ENCODE peak calls at places on chromosome 13, in ten cellular contexts. L is ovary, E is NB4, C is transverse colon, P is vagina, I is lower leg skin, W is thyroid gland, Q is adrenal gland, Y is H1, B is heart left ventricle. O is an unnamed sample.

GRCh38 chr13:66071608-66072007 is 1158.5 kb downstream of the PCDH9 start:
- DNase-seq in E (no peak), B (no peak), W (no peak), Y (no peak), Q (no peak), I (no peak), L (no peak), C (no peak), P (no peak), O (no peak)

GRCh38 chr13:48817166-48817802 is 158.4 kb upstream of the FNDC3A start:
- DNase-seq in I (no peak), B (no peak), C (no peak), W (no peak), P (no peak), Q (no peak), L (no peak), E (no peak), Y (no peak), O (no peak)

GRCh38 chr13:41610426-41610825 is 153.1 kb downstream of the RGCC start:
- DNase-seq in Q (no peak), L (no peak), Y (no peak), B (peak), E (no peak), P (no peak), C (no peak), W (peak), I (peak), O (no peak)

GRCh38 chr13:30051531-30052060 is 201.2 kb upstream of the UBL3 start:
- DNase-seq in L (no peak), Q (no peak), B (no peak), Y (no peak), C (no peak), W (no peak), I (no peak), E (peak), P (no peak), O (no peak)

GRCh38 chr13:44523176-44524017 is 52.7 kb downstream of the TSC22D1 start:
- DNase-seq in I (no peak), Y (no peak), L (no peak), W (no peak), B (no peak), P (no peak), E (no peak), C (no peak), Q (no peak), O (peak)

GRCh38 chr13:57045816-57046691 is 94.7 kb upstream of the PRR20A start:
- DNase-seq in E (no peak), P (no peak), Y (no peak), I (no peak), L (no peak), C (no peak), Q (no peak), W (no peak), B (no peak), O (no peak)

GRCh38 chr13:77565635-77566034 is 30.1 kb downstream of the SCEL start:
- DNase-seq in P (no peak), B (no peak), Q (no peak), C (no peak), E (peak), W (no peak), L (no peak), Y (no peak), I (no peak), O (no peak)

GRCh38 chr13:80239571-80240255 is 101.2 kb downstream of the SPRY2 start:
- DNase-seq in E (no peak), W (no peak), L (no peak), Q (no peak), B (no peak), C (no peak), I (no peak), P (no peak), Y (no peak), O (no peak)

GRCh38 chr13:85772379-85772778 is 26.8 kb downstream of the SLITRK6 start:
- DNase-seq in W (no peak), C (no peak), Y (no peak), Q (no peak), B (no peak), P (no peak), L (no peak), E (no peak), I (no peak), O (no peak)

GRCh38 chr13:114286808-114287207 is 5.4 kb downstream of the UPF3A start:
- DNase-seq in E (no peak), C (no peak), Y (no peak), I (no peak), W (peak), P (no peak), Q (no peak), B (no peak), L (no peak), O (no peak)

GRCh38 chr13:32415019-32415418 is 12.9 kb downstream of the N4BP2L1 start:
- DNase-seq in C (peak), L (no peak), E (peak), Y (no peak), B (no peak), W (no peak), P (no peak), Q (no peak), I (no peak), O (no peak)

GRCh38 chr13:48492123-48493075 is 40.5 kb downstream of the RCBTB2 start:
- DNase-seq in L (peak), B (peak), Y (no peak), W (peak), E (peak), C (peak), Q (peak), P (no peak), I (peak), O (no peak)

GRCh38 chr13:108218044-108218974 is at the start of gene ABHD13:
- DNase-seq in B (peak), L (peak), I (peak), E (peak), Y (peak), W (peak), P (no peak), C (peak), Q (peak), O (peak)
- TF ChIP-seq POLR2A in B (peak), L (peak), I (no peak), E (peak), Y (peak), W (peak), P (no peak), C (peak), Q (peak), O (peak)

GRCh38 chr13:22061806-22062391 is 391.0 kb downstream of the FGF9 start:
- DNase-seq in C (no peak), W (no peak), Q (no peak), I (no peak), L (no peak), E (no peak), Y (no peak), B (no peak), P (no peak), O (no peak)
- TF ChIP-seq POLR2A in C (no peak), W (no peak), Q (no peak), I (no peak), L (no peak), E (no peak), Y (no peak), B (no peak), P (no peak), O (no peak)

DNA sequence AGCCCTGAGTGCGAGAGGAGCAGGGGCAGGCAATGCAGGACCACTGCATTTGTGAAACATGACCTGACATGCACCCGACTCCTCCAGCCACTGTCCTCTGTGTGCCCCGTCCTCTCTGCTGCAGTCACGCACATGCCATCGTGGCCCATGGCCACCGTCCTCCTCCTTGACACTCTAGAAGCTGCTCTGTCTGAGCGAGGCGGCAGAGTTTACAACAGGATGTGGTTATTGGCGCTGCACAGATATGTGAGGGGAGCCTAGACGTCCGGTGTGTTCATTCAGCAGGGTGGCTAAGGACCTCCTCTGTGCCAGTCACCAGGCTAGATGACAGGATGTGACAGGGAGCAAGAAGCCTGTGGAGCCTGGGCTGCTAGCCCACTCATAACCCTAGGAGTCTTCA is 277.8 kb downstream of the FOXO1 start:
- DNase-seq in C (peak), P (no peak), Y (no peak), E (peak), W (no peak), Q (no peak), I (no peak), L (no peak), B (no peak), O (no peak)
- TF ChIP-seq POLR2A in C (peak), P (no peak), Y (no peak), E (peak), W (no peak), Q (no peak), I (no peak), L (no peak), B (no peak), O (no peak)

DNA sequence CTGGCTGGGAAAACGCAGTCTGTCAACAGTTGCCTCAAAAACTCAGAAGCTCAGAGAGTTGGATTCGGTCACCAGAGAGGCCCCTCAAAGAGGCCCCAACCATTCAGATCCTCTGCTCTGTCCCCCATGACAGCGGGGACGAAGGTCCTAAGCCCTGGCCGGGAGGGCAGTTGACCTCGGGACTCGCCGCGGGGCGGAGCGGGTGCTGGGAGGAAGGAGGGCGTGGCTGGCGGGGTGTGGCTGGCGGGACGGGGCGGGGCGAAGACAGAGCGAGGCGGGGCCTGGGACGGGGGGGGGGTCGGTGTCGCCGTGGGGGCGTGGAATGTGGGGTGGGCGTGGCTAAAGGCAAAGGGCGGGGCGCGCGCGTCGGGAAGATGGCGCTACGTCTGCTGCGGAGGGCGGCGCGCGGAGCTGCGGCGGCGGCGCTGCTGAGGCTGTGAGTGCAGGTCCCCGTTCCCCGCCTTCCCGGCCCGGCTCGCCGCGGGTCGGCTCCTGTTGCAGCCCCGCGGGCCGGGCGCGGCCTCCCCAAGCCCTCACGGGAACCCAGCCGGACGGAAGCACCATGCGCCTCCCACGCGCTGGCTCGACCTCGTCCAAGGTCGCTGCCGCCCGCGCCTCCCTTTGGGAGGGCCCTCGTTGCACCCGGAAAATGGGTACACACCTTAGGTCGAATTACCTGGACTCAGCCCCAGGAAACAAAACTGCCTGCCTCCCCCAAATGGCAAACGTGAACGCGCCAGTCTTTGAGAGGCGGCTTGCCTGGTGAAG is 105.2 kb downstream of the TM9SF2 start:
- DNase-seq in I (peak), C (peak), L (peak), Y (peak), P (peak), B (peak), Q (peak), E (peak), W (peak), O (peak)
- TF ChIP-seq POLR2A in I (no peak), C (peak), L (peak), Y (peak), P (no peak), B (peak), Q (peak), E (peak), W (peak), O (peak)

GRCh38 chr13:25186187-25186586 is 14.1 kb upstream of the AMER2 start:
- DNase-seq in I (no peak), C (no peak), Y (peak), W (no peak), E (no peak), P (no peak), Q (no peak), B (no peak), L (no peak), O (no peak)

GRCh38 chr13:25192052-25192451 is 20.0 kb upstream of the AMER2 start:
- DNase-seq in Q (no peak), C (no peak), I (no peak), P (no peak), W (no peak), L (no peak), B (no peak), E (no peak), Y (no peak), O (no peak)

GRCh38 chr13:25192489-25192888 is 20.4 kb upstream of the AMER2 start:
- DNase-seq in I (no peak), W (no peak), Y (no peak), Q (no peak), C (no peak), P (no peak), E (no peak), L (no peak), B (no peak), O (no peak)

GRCh38 chr13:25190256-25190655 is 18.2 kb upstream of the AMER2 start:
- DNase-seq in C (no peak), L (no peak), W (no peak), Y (no peak), P (no peak), I (no peak), Q (no peak), B (no peak), E (no peak), O (no peak)

GRCh38 chr13:25187596-25187995 is 15.5 kb upstream of the AMER2 start:
- DNase-seq in Q (no peak), Y (no peak), E (no peak), I (no peak), B (no peak), P (no peak), L (no peak), W (no peak), C (no peak), O (no peak)
- TF ChIP-seq POLR2A in Q (no peak), Y (no peak), E (no peak), I (no peak), B (no peak), P (no peak), L (no peak), W (no peak), C (no peak), O (no peak)

GRCh38 chr13:27171830-27172494 is 351 bp upstream of the USP12 start:
- DNase-seq in C (peak), P (no peak), B (peak), I (peak), Y (peak), Q (peak), E (peak), W (peak), L (peak), O (peak)
- TF ChIP-seq POLR2A in C (peak), P (no peak), B (no peak), I (no peak), Y (peak), Q (peak), E (peak), W (peak), L (no peak), O (no peak)

DNA sequence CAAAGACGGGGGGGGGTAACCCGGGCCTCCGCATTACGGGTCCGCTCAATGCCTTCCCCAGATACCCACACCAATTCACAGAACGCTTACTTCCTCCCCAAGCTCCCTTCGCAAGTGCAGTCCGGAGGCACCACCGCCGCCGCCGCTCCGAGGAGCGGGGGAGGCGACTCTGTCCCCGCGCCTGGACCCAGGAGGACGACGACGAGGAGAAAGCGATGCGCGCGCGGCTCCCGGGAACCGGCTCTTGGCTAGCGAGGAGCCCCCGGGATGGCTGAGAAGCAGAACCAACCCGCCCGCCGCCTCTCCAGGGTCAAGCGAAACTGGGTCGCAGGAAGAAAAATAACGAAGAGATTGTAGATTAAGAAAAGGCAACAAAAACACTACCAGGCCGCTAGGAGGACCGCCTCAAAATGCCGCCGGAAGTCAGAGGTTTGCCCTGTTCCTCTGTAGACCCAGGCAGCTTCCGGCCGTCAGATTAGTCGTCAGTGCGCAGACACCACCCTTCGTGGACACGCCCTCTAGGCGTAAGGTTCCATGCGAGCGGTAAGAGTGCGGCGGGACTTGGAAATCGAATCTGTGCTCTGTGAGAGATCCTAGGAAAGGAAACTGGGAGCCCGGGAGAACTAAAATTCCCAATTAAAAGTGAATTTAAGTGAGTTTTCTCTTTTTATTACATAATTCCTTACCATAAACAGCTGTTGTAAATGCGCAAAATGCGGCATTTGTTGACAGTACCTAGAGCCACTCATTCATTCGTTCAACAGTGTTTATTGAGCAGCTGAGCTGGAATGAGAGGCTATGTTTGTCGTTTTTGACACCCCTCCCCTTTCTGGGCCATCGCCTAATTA is at the start of gene ZC3H13:
- DNase-seq in P (peak), W (peak), E (peak), Y (peak), Q (peak), I (peak), C (peak), B (peak), L (peak), O (peak)
- TF ChIP-seq POLR2A in P (no peak), W (peak), E (peak), Y (peak), Q (peak), I (no peak), C (peak), B (peak), L (peak), O (peak)

DNA sequence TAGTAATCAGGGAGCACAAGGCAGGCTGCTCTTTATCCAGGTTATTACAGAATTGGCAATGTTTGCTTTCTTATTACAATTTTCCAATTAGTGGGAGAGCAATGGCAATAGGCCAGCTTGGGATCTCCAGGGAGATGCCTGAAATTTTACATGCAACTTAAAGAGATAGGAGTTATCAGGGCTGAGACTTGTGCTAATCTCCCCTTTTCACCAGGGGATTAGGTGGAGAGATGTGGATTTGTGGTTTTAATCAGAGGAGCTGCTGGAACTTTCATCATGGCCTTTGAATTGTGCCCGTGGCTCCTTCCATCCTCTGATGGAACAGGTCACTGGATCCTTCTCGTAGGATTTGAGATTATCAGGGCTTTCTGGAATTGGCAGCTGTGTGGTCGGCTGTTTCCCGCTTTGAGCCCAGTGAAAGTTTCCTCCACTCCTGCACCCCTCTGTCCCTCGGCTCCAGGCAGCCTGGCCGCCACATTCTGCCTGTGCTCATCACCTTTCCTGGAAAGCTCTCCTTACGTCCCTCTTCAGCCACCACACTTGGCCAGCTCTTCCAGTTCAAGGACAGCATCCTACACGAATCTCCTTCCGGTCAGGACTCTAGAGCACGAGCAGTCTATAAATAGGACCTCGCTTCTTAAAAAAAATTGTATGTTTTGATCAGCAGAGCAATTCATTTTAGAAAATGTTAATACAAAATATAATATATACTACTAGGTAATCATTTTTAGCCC is 47.1 kb downstream of the CBY2 start:
- DNase-seq in Y (no peak), C (no peak), E (no peak), L (no peak), P (no peak), I (no peak), B (no peak), W (no peak), Q (no peak), O (no peak)
- TF ChIP-seq POLR2A in Y (no peak), C (no peak), E (no peak), L (no peak), P (no peak), I (no peak), B (no peak), W (no peak), Q (no peak), O (no peak)

DNA sequence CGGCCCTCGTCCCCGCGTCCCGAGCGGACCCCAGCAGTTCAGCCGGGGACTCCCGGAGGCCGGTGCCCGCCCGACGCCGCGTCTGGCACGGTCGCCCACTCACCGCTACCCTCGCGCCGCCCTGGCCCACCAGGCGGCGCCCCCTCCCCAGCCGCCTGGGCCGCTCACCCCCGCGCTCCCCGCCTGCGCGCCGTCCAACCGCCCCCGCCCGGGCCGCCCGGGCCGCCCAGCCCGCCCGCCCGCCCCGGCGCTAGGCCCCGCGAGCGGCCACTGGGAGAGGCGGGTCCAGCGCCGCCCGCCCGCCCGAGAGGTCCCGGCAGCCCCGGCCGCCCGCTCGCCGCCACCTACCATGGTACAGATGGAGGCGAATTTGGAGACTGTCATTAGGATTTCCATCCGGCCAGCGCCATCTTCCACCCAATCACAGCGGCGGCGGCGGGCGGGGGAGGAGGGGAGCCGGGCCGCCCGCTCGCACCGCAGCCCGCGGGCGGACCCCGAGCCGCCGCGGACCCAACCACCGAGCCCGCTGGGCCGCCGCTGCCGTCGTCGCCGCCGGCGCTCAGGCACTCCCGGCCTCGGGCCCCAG is at the start of gene USP12:
- DNase-seq in W (no peak), Y (peak), Q (no peak), L (peak), C (peak), I (no peak), B (peak), P (no peak), E (peak), O (no peak)
- TF ChIP-seq POLR2A in W (peak), Y (no peak), Q (peak), L (no peak), C (no peak), I (no peak), B (no peak), P (no peak), E (peak), O (peak)

O was measured in H54.